ENCODE peak calls at places on chromosomes 11 and 22, in six cellular contexts. E is lung, F is nephron progenitor cell, Q is NCI-H524, N is dermis microvascular lymphatic vessel endothelial cell, W is iPS DF 6.9. Y is an unnamed sample.

GRCh38 chr11:113319085-113319484 is 4.7 kb downstream of the TTC12 start:
- DNase-seq in Q (no peak), W (no peak), F (no peak), E (no peak), N (no peak), Y (no peak)

GRCh38 chr22:22945195-22945594 is 57.6 kb downstream of the IGLL5 start:
- DNase-seq in F (no peak), E (no peak), N (no peak), Q (no peak), W (no peak), Y (no peak)

GRCh38 chr11:69546735-69547370 is 65.4 kb downstream of the LINC01488 start:
- DNase-seq in Q (no peak), E (no peak), F (no peak), W (no peak), N (no peak), Y (no peak)

GRCh38 chr22:33162196-33162595 is 104.0 kb upstream of the SYN3 start:
- DNase-seq in F (no peak), W (no peak), N (no peak), E (no peak), Q (no peak), Y (no peak)

GRCh38 chr11:73404048-73404447 is 27.8 kb downstream of the RELT start:
- DNase-seq in N (peak), F (peak), E (peak), Q (peak), W (peak), Y (peak)

GRCh38 chr11:121445071-121445768 is 6.9 kb upstream of the SORL1 start:
- DNase-seq in F (no peak), Q (no peak), E (no peak), W (no peak), N (no peak), Y (no peak)

GRCh38 chr11:64094463-64095223 is 58.9 kb downstream of the FLRT1 start:
- DNase-seq in F (no peak), W (no peak), E (no peak), Q (no peak), N (peak), Y (peak)

GRCh38 chr22:46087816-46088277 is 62.5 kb upstream of the PPARA start:
- DNase-seq in N (peak), W (no peak), F (peak), Q (no peak), E (peak), Y (peak)

GRCh38 chr11:5694642-5695041 is 5.1 kb downstream of the TRIM22 start:
- DNase-seq in Q (no peak), N (no peak), W (no peak), F (no peak), E (no peak), Y (no peak)

GRCh38 chr22:38843716-38844660 is at the start of gene NPTXR:
- DNase-seq in Q (peak), W (no peak), F (peak), E (no peak), N (peak), Y (peak)

GRCh38 chr11:88043149-88043548 is 132.1 kb downstream of the RAB38 start:
- DNase-seq in F (no peak), E (no peak), W (no peak), Q (no peak), N (no peak), Y (no peak)

GRCh38 chr11:45771194-45771941 is 33.6 kb upstream of the SLC35C1 start:
- DNase-seq in Q (peak), N (peak), E (peak), W (no peak), F (peak), Y (peak)

GRCh38 chr11:43989162-43989961 is 46.9 kb downstream of the C11orf96 start:
- DNase-seq in E (no peak), Q (peak), F (peak), W (no peak), N (peak), Y (no peak)

GRCh38 chr11:103406357-103406756 is 297.1 kb downstream of the DYNC2H1 start:
- DNase-seq in F (no peak), N (no peak), W (no peak), Q (no peak), E (no peak), Y (no peak)

GRCh38 chr11:113242767-113243397 is 71.5 kb upstream of the TTC12 start:
- DNase-seq in W (no peak), E (no peak), F (no peak), N (no peak), Q (no peak), Y (peak)

GRCh38 chr22:30866811-30867271 is 101.7 kb downstream of the MORC2 start:
- DNase-seq in N (peak), E (no peak), Q (no peak), F (no peak), W (no peak), Y (no peak)

GRCh38 chr22:32583074-32583677 is 108.6 kb downstream of the FBXO7 start:
- DNase-seq in F (no peak), N (no peak), W (no peak), E (no peak), Q (no peak), Y (no peak)

GRCh38 chr11:102109896-102110760 is at the start of gene YAP1:
- DNase-seq in W (no peak), N (peak), F (peak), E (peak), Q (peak), Y (peak)

GRCh38 chr11:28797536-28797935 is 689.3 kb downstream of the METTL15 start:
- DNase-seq in F (no peak), W (no peak), E (no peak), Q (no peak), N (no peak), Y (no peak)

GRCh38 chr11:32597914-32598313 is 14.3 kb downstream of the EIF3M start:
- DNase-seq in W (no peak), Q (no peak), F (no peak), E (no peak), N (no peak), Y (no peak)

GRCh38 chr11:64476866-64477265 is 114.2 kb upstream of the SLC22A12 start:
- DNase-seq in F (no peak), Q (no peak), W (no peak), E (no peak), N (no peak), Y (no peak)

GRCh38 chr22:18104566-18104965 is 6.0 kb upstream of the TUBA8 start:
- DNase-seq in W (no peak), N (no peak), Q (no peak), F (no peak), E (no peak), Y (peak)

Y was measured in iris pigment epithelial cell.